ENCODE peak calls at places on chromosomes 12 and 14, in ten cellular contexts. S is WTC11; U is skeletal muscle cell; Z is frontal cortex; B is stimulated activated CD4-positive, alpha-beta T cell treated with anti-CD3 and anti-CD28 coated beads, Interleukin-1b, Interleukin-23, amount 100 ng/mL, for 48 hours; Q is K562; R is endothelial cell; X is stomach; T is bronchial epithelial cell; C is activated CD4-positive, CD25-positive, alpha-beta regulatory T cell. N is an unnamed sample.

GRCh38 chr14:94599656-94600004 is 12.6 kb upstream of the SERPINA3 start:
- DNase-seq in T (no peak), X (no peak), B (no peak), C (no peak), R (no peak), Q (no peak), U (no peak), S (no peak), Z (no peak), N (no peak)

GRCh38 chr12:11718768-11719253 is 69.3 kb downstream of the ETV6 start:
- DNase-seq in Q (no peak), R (no peak), X (no peak), S (no peak), Z (no peak), U (peak), B (no peak), T (peak), C (no peak), N (peak)

GRCh38 chr14:68403191-68403781 is 389.6 kb downstream of the ZFP36L1 start:
- DNase-seq in U (no peak), Q (no peak), T (no peak), R (no peak), X (no peak), B (no peak), Z (no peak), C (no peak), S (no peak), N (peak)

GRCh38 chr12:52005903-52006703 is 643 bp upstream of the TAMALIN start:
- DNase-seq in Q (no peak), Z (no peak), S (peak), R (no peak), T (no peak), U (no peak), X (peak), B (no peak), C (no peak), N (no peak)

GRCh38 chr14:100504372-100505078 is 82.7 kb downstream of the BEGAIN start:
- DNase-seq in B (no peak), Q (peak), S (no peak), U (no peak), R (no peak), Z (no peak), X (no peak), C (no peak), T (peak), N (peak)

GRCh38 chr12:76199808-76200207 is 115.3 kb upstream of the NAP1L1 start:
- DNase-seq in Z (no peak), Q (no peak), X (no peak), B (no peak), U (peak), T (no peak), R (no peak), S (no peak), C (no peak), N (peak)

GRCh38 chr14:24908592-24909236 is 141.2 kb downstream of the STXBP6 start:
- DNase-seq in Q (no peak), X (no peak), T (no peak), B (no peak), S (no peak), R (no peak), C (no peak), Z (no peak), U (no peak), N (no peak)

GRCh38 chr14:95059126-95059525 is 98.2 kb downstream of the DICER1 start:
- DNase-seq in R (no peak), S (no peak), B (no peak), U (no peak), Q (no peak), T (no peak), X (no peak), C (no peak), Z (no peak), N (no peak)

GRCh38 chr14:93691042-93691780 is 97.1 kb downstream of the PRIMA1 start:
- DNase-seq in Q (no peak), T (no peak), R (no peak), C (no peak), X (no peak), Z (no peak), U (no peak), B (no peak), S (no peak), N (no peak)

GRCh38 chr14:93160353-93160801 is 24.3 kb downstream of the MOAP1 start:
- DNase-seq in Q (peak), S (peak), B (no peak), X (no peak), Z (no peak), R (no peak), U (no peak), T (no peak), C (no peak), N (peak)

GRCh38 chr14:90658541-90658967 is 157.7 kb downstream of the TTC7B start:
- DNase-seq in S (no peak), Q (no peak), X (no peak), B (peak), T (peak), Z (no peak), C (no peak), U (no peak), R (no peak), N (peak)

GRCh38 chr14:50060871-50061663 is 55.3 kb downstream of the VCPKMT start:
- DNase-seq in T (peak), Q (peak), Z (no peak), X (no peak), S (no peak), R (peak), U (peak), C (no peak), B (peak), N (peak)

GRCh38 chr12:29148065-29148957 is 767 bp upstream of the FAR2 start:
- DNase-seq in C (no peak), B (peak), X (no peak), S (peak), T (no peak), R (no peak), Q (peak), Z (no peak), U (no peak), N (peak)

GRCh38 chr14:24425704-24426103 is 3.8 kb downstream of the CBLN3 start:
- DNase-seq in X (no peak), Z (no peak), U (peak), R (no peak), B (no peak), S (no peak), C (no peak), Q (peak), T (peak), N (peak)

GRCh38 chr14:104473244-104473565 is 106.4 kb upstream of the C14orf180 start:
- DNase-seq in S (peak), Z (no peak), C (no peak), Q (no peak), U (no peak), X (no peak), B (no peak), R (no peak), T (no peak), N (no peak)

GRCh38 chr12:46470039-46470627 is 97.6 kb upstream of the SLC38A2 start:
- DNase-seq in Z (no peak), R (no peak), T (no peak), S (no peak), C (no peak), Q (no peak), B (peak), U (no peak), X (no peak), N (no peak)